ENCODE peak calls at places on chromosomes 12 and 14, in five cellular contexts. Q is A549, X is fibroblast of lung, D is prostate gland, J is body of pancreas. K is an unnamed sample.

GRCh38 chr14:81147140-81147897 is 73.4 kb downstream of the GTF2A1 start:
- DNase-seq in Q (no peak), X (no peak), D (no peak), J (no peak), K (no peak)

GRCh38 chr12:11897923-11898322 is 172.8 kb upstream of the BCL2L14 start:
- DNase-seq in Q (no peak), X (no peak), D (no peak), J (no peak), K (no peak)

GRCh38 chr14:38442208-38442607 is 186.3 kb upstream of the CLEC14A start:
- DNase-seq in Q (no peak), X (no peak), D (no peak), J (no peak), K (no peak)

GRCh38 chr14:83975435-83976222 is 1554.3 kb upstream of the FLRT2 start:
- DNase-seq in Q (no peak), X (no peak), D (no peak), J (peak; percentile 97), K (no peak)

GRCh38 chr14:85535916-85536834 is 6.2 kb downstream of the FLRT2 start:
- DNase-seq in Q (peak; percentile 44), X (peak; percentile 59), D (no peak), J (peak; percentile 34), K (no peak)

GRCh38 chr12:43973993-43974392 is 138.1 kb downstream of the TMEM117 start:
- DNase-seq in Q (no peak), X (no peak), D (no peak), J (no peak), K (no peak)

GRCh38 chr12:117098361-117099217 is 627 bp downstream of the TESC start:
- DNase-seq in Q (peak; percentile 37), X (no peak), D (no peak), J (peak; percentile 91), K (peak; percentile 68)

GRCh38 chr14:99562848-99563748 is 40.9 kb downstream of the CCDC85C start:
- DNase-seq in Q (peak; percentile 86), X (peak; percentile 89), D (peak; percentile 79), J (peak; percentile 97), K (no peak)

GRCh38 chr12:119911147-119911546 is 34.0 kb upstream of the CIT start:
- DNase-seq in Q (no peak), X (peak; percentile 84), D (no peak), J (no peak), K (no peak)

GRCh38 chr12:9869307-9870161 is at the start of gene CLEC2B:
- DNase-seq in Q (peak; percentile 42), X (peak; percentile 78), D (no peak), J (no peak), K (peak; percentile 74)

GRCh38 chr14:68397371-68397779 is 395.5 kb downstream of the ZFP36L1 start:
- DNase-seq in Q (no peak), X (no peak), D (no peak), J (peak; percentile 25), K (no peak)

GRCh38 chr12:54390176-54390667 is 5.7 kb upstream of the ZNF385A start:
- DNase-seq in Q (no peak), X (no peak), D (peak; percentile 69), J (no peak), K (no peak)

GRCh38 chr12:119780786-119781434 is 96.2 kb downstream of the CIT start:
- DNase-seq in Q (peak; percentile 57), X (peak; percentile 46), D (peak; percentile 46), J (peak; percentile 80), K (no peak)

GRCh38 chr14:22220427-22220826 is 368.6 kb downstream of the DAD1 start:
- DNase-seq in Q (no peak), X (peak; percentile 35), D (no peak), J (no peak), K (no peak)

GRCh38 chr14:22225526-22226133 is 363.4 kb downstream of the DAD1 start:
- DNase-seq in Q (no peak), X (peak; percentile 80), D (no peak), J (no peak), K (no peak)

GRCh38 chr14:22226381-22226780 is 362.6 kb downstream of the DAD1 start:
- DNase-seq in Q (peak; percentile 19), X (peak; percentile 21), D (no peak), J (no peak), K (peak; percentile 29)

GRCh38 chr14:22218729-22219128 is 370.3 kb downstream of the DAD1 start:
- DNase-seq in Q (no peak), X (no peak), D (no peak), J (no peak), K (peak; percentile 24)

GRCh38 chr14:22221508-22221907 is 367.5 kb downstream of the DAD1 start:
- DNase-seq in Q (peak; percentile 8), X (peak; percentile 23), D (no peak), J (no peak), K (peak; percentile 26)
- TF ChIP-seq CTCF in Q (peak; percentile 27), X (peak; percentile 31), D (no peak), J (no peak), K (peak; percentile 36)

GRCh38 chr12:123160801-123161487 is 10.1 kb upstream of the PITPNM2 start:
- DNase-seq in Q (no peak), X (no peak), D (no peak), J (peak; percentile 33), K (no peak)
- H3K4me3 ChIP-seq in Q (no peak overlapping the region), X (no peak overlapping the region), D (no peak overlapping the region), J (no peak overlapping the region), K (no peak overlapping the region)

DNA sequence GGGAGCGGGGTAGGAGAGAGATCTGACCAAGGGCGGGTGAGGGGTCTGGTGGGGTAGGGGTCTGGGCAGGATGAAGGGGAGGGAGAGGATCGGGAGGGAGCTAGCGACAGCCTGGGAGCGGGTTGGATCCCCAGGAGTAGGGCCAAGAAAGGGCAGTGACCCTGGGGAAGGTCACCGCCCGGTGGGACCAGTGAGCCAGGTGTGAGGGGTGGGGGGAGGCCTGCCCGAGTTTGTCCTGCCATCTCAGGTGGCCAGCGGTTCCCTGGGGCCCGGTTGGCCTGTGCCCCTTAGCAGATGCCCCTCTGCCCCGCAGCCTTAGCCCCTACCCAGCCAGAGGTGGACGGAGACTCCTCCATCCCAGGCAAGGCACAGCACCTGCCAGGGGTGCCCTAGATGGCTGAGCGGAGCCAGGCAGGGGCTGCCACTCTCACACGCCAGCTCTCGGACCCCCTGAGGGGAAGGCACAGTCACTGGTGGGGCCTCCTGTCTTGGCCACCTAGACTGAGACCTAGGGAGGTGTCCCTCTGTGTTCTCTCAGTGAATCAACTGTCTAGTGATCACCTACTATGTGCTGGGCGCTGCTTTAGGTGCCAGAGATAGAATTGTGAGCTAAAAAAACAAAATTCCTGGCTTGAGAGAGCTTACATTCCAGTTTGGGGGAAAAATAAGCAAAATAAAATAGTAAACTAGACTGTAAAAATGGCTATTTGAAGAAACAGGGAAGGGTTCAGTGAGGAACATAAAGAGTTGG is 631 bp upstream of the TTC7B start:
- DNase-seq in Q (no peak), X (no peak), D (no peak), J (no peak), K (no peak)
- TF ChIP-seq CTCF in Q (no peak), X (no peak), D (no peak), J (peak; percentile 3), K (no peak)

GRCh38 chr12:58920102-58920955 is at the start of gene LRIG3:
- DNase-seq in Q (peak; percentile 90), X (peak; percentile 93), D (peak; percentile 86), J (peak; percentile 94), K (peak; percentile 91)
- H3K4me3 ChIP-seq in Q (peak within 1 kb of the TSS; percentile 68), X (peak within 1 kb of the TSS; percentile 86), D (peak within 1 kb of the TSS; percentile 60), J (peak within 1 kb of the TSS; percentile 90), K (peak within 1 kb of the TSS; percentile 90)